ENCODE peak calls at places on chromosomes 13 and 19, in five cellular contexts. W is pancreas, M is lower leg skin, J is dorsolateral prefrontal cortex, E is stomach. K is an unnamed sample.

GRCh38 chr13:40254394-40254793 is 412.0 kb downstream of the FOXO1 start:
- DNase-seq in J (no peak), W (no peak), E (no peak), M (no peak), K (no peak)

GRCh38 chr13:84400711-84401110 is 518.4 kb upstream of the SLITRK1 start:
- DNase-seq in E (no peak), M (no peak), W (no peak), J (no peak), K (no peak)

GRCh38 chr19:13150187-13150918 is at the start of the genes IER2 and STX10:
- DNase-seq in M (peak; percentile 96), E (peak; percentile 95), J (peak; percentile 95), W (peak; percentile 97), K (peak; percentile 96)

GRCh38 chr19:18428837-18429674 is 8.9 kb downstream of the ISYNA1 start:
- DNase-seq in W (no peak), M (no peak), J (peak; percentile 67), E (peak; percentile 70), K (peak; percentile 77)

GRCh38 chr19:52398091-52398461 is 427 bp downstream of the ZNF528 start:
- DNase-seq in E (no peak), W (no peak), M (no peak), J (no peak), K (peak; percentile 8)

GRCh38 chr19:483332-484072 is 12.8 kb upstream of the MADCAM1 start:
- DNase-seq in E (no peak), M (no peak), J (no peak), W (no peak), K (no peak)

GRCh38 chr19:53254451-53255341 is at the start of gene ZNF677:
- DNase-seq in M (peak; percentile 90), W (peak; percentile 92), E (peak; percentile 74), J (peak; percentile 94), K (peak; percentile 72)

GRCh38 chr19:35209646-35210045 is 18.9 kb downstream of the FAM187B start:
- DNase-seq in W (no peak), M (no peak), J (no peak), E (no peak), K (no peak)

GRCh38 chr19:38316477-38317067 is 825 bp upstream of the YIF1B start:
- DNase-seq in E (no peak), W (no peak), M (no peak), J (no peak), K (no peak)

GRCh38 chr13:113297370-113297871 is 382 bp downstream of the LAMP1 start:
- DNase-seq in E (no peak), M (no peak), W (peak; percentile 40), J (no peak), K (peak; percentile 26)

GRCh38 chr13:113998781-113999617 is 25.1 kb upstream of the C13orf46 start:
- DNase-seq in M (no peak), E (no peak), W (no peak), J (no peak), K (no peak)

GRCh38 chr13:71621152-71622124 is 245.6 kb downstream of the DACH1 start:
- DNase-seq in W (no peak), E (no peak), J (no peak), M (no peak), K (no peak)

DNA sequence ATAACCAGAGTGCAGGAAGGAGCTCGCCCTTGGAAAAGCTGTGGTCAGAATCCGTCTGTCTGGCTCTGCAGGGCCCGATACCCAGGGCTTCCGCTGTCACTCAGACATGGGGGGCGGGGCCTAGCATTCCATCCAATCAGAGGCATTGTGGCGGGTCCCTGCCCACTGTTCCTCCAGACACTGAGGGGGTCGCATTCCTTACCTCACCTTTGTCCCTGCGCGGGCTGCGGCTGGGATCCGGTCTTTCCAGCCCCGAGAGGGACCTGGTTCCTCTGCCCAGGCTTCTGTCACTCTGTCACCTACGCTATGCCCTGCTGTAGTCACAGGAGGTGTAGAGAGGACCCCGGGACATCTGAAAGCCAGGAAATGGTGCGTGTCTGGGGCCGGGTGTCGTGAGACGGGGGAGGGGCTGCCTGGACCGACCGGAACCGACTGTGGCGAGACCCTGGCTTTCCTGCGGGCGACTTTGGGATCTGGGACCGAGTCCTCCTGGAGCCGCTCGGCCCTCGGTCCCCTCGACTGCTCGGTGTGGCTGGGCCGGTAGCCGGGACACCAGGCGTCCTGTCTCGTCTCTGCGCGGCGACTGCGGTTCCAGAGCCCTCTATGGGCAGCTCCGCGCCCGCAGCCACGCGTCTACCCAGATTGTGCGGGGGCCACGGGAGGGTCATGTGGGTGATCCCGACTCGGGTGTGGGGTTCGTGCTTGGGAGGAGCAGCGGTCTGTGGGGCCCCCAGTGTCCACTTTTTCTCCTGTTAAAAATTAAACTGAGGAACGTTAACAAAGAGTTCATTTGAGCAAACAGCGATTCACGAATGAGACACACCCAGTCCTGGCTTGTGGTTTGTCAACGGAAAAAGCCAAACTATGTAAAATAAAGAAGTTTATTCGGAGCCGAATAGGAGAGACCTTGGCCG is at the start of gene ZNF69:
- DNase-seq in W (peak; percentile 93), E (peak; percentile 93), M (peak; percentile 79), J (peak; percentile 85), K (peak; percentile 94)
- TF ChIP-seq CTCF in W (no peak), E (peak; percentile 14), M (no peak), J (peak; percentile 29), K (peak; percentile 18)

GRCh38 chr13:23380534-23380933 is 53.0 kb downstream of the SACS start:
- DNase-seq in J (no peak), M (no peak), E (no peak), W (no peak), K (no peak)

GRCh38 chr13:23372264-23372905 is 61.1 kb downstream of the SACS start:
- DNase-seq in W (no peak), J (no peak), E (no peak), M (no peak), K (no peak)

GRCh38 chr13:23378009-23378632 is 55.4 kb downstream of the SACS start:
- DNase-seq in W (no peak), J (no peak), M (peak; percentile 23), E (no peak), K (peak; percentile 19)

GRCh38 chr13:23377603-23378002 is 55.9 kb downstream of the SACS start:
- DNase-seq in J (no peak), E (no peak), W (no peak), M (no peak), K (no peak)

GRCh38 chr13:23375007-23375971 is 58.2 kb downstream of the SACS start:
- DNase-seq in M (peak; percentile 95), J (peak; percentile 96), E (peak; percentile 96), W (peak; percentile 95), K (peak; percentile 96)
- TF ChIP-seq CTCF in M (no peak), J (peak; percentile 14), E (no peak), W (no peak), K (peak; percentile 7)

GRCh38 chr19:29795882-29796523 is 15.8 kb upstream of the CCNE1 start:
- DNase-seq in M (no peak), J (no peak), E (no peak), W (no peak), K (no peak)
- TF ChIP-seq CTCF in M (no peak), J (no peak), E (no peak), W (no peak), K (no peak)

GRCh38 chr19:16325161-16325527 is 518 bp downstream of the KLF2 start:
- DNase-seq in W (no peak), E (no peak), J (no peak), M (no peak), K (peak; percentile 39)
- TF ChIP-seq CTCF in W (no peak), E (no peak), J (no peak), M (no peak), K (no peak)

GRCh38 chr19:11346104-11346940 is at the start of the genes CCDC159 and TMEM205:
- DNase-seq in W (peak; percentile 99), J (peak; percentile 99), M (peak; percentile 99), E (peak; percentile 99), K (peak; percentile 99)
- TF ChIP-seq CTCF in W (no peak), J (no peak), M (no peak), E (peak; percentile 12), K (peak; percentile 15)

DNA sequence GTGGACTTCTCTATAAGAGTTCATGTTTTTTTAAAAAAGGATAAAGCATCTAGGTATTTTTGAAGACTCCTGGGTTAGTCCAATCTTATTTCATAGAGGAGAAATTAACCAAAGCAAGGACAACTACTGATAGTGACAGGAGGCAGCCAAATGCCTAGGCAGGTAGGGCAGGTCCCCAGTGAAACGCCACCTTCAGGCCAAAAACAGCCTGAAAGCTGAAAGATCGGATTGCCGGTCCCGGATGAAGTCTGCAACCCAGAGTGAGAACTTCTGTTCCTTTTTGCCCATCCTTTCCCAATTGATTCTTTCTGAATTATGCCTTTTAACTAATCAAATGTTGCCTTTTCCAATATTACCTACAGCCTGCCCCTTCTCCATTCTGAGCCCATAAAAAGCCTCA is 6.1 kb upstream of the GGACT start:
- DNase-seq in E (peak; percentile 56), M (no peak), W (peak; percentile 37), J (no peak), K (peak; percentile 38)
- TF ChIP-seq CTCF in E (no peak), M (no peak), W (peak; percentile 17), J (no peak), K (peak; percentile 13)

GRCh38 chr13:44879452-44880058 is 109.7 kb downstream of the NUFIP1 start:
- DNase-seq in E (no peak), J (no peak), W (peak; percentile 40), M (no peak), K (peak; percentile 31)
- TF ChIP-seq CTCF in E (peak; percentile 42), J (no peak), W (no peak), M (no peak), K (peak; percentile 33)

GRCh38 chr13:111911754-111912452 is 155.0 kb upstream of the SOX1 start:
- DNase-seq in J (peak; percentile 7), W (no peak), M (no peak), E (no peak), K (no peak)
- TF ChIP-seq CTCF in J (no peak), W (no peak), M (no peak), E (no peak), K (no peak)

DNA sequence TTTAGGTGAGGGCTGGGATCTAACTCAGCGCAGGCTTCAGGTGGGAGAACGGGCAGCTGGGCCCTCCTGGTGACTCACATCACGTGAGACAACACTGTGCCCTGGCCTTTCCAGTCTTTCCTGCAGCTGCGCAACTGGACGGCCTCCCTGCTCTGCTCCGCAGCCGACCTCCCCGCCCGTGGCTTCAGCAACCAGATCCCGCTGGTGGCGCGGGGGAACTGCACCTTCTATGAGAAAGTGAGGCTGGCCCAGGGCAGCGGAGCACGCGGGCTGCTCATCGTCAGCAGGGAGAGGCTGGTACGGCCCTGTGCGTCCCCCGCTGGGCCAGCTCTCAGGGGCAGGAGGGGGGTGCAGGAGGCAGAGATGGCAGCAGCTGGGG is 8.8 kb downstream of the SPPL2B start:
- DNase-seq in W (peak; percentile 56), E (no peak), J (peak; percentile 74), M (no peak), K (no peak)
- TF ChIP-seq CTCF in W (no peak), E (no peak), J (peak; percentile 34), M (no peak), K (no peak)

GRCh38 chr19:49126575-49126974 is 7.2 kb downstream of the PPFIA3 start:
- DNase-seq in W (no peak), M (no peak), E (no peak), J (no peak), K (no peak)

GRCh38 chr19:49129238-49129583 is 9.9 kb downstream of the PPFIA3 start:
- DNase-seq in J (no peak), M (no peak), W (no peak), E (no peak), K (no peak)

GRCh38 chr19:49128545-49129237 is 9.3 kb downstream of the PPFIA3 start:
- DNase-seq in M (no peak), J (no peak), E (no peak), W (no peak), K (no peak)

GRCh38 chr19:49130325-49130724 is 11.0 kb downstream of the PPFIA3 start:
- DNase-seq in M (no peak), W (no peak), J (no peak), E (no peak), K (no peak)

GRCh38 chr19:49127674-49128544 is 8.6 kb downstream of the PPFIA3 start:
- DNase-seq in M (peak; percentile 93), W (peak; percentile 97), J (peak; percentile 94), E (peak; percentile 97), K (peak; percentile 98)
- TF ChIP-seq CTCF in M (no peak), W (no peak), J (peak; percentile 19), E (peak; percentile 13), K (peak; percentile 14)